ENCODE peak calls at places on chromosomes 1 and 21, in four cellular contexts. One of them, this sample, is unnamed.

GRCh38 chr1:28343405-28343804 is 14.6 kb downstream of the MED18 start:
- DNase-seq in K562: no peak
- DNase-seq in HepG2: peak
- DNase-seq in A549: no peak
- DNase-seq in this sample: no peak

GRCh38 chr1:180151508-180151907 is 3.2 kb upstream of the QSOX1 start:
- DNase-seq in HepG2: no peak
- DNase-seq in A549: peak
- DNase-seq in K562: no peak
- DNase-seq in this sample: no peak

GRCh38 chr21:38817371-38818335 is 11.9 kb downstream of the ETS2 start:
- DNase-seq in A549: no peak
- DNase-seq in HepG2: no peak
- DNase-seq in K562: no peak
- DNase-seq in this sample: no peak

GRCh38 chr1:241114699-241115233 is 242.2 kb downstream of the RGS7 start:
- DNase-seq in HepG2: no peak
- DNase-seq in A549: no peak
- DNase-seq in K562: no peak
- DNase-seq in this sample: no peak

GRCh38 chr1:157133431-157133830 is 4.8 kb downstream of the ETV3 start:
- DNase-seq in K562: no peak
- DNase-seq in A549: no peak
- DNase-seq in HepG2: no peak
- DNase-seq in this sample: no peak

GRCh38 chr1:47684964-47685762 is 247.3 kb downstream of the FOXD2 start:
- DNase-seq in K562: no peak
- DNase-seq in A549: no peak
- DNase-seq in HepG2: no peak
- DNase-seq in this sample: no peak

GRCh38 chr1:235075121-235075954 is 53.3 kb downstream of the TOMM20 start:
- DNase-seq in K562: no peak
- DNase-seq in A549: peak
- DNase-seq in HepG2: peak
- DNase-seq in this sample: no peak

GRCh38 chr1:42340093-42340492 is 5.1 kb upstream of the FOXJ3 start:
- DNase-seq in A549: peak
- DNase-seq in K562: no peak
- DNase-seq in HepG2: peak
- DNase-seq in this sample: no peak

GRCh38 chr1:35886606-35887431 is 3.8 kb downstream of the AGO1 start:
- DNase-seq in K562: peak
- DNase-seq in HepG2: peak
- DNase-seq in A549: no peak
- DNase-seq in this sample: peak

GRCh38 chr1:68046423-68046822 is 4.0 kb downstream of the DIRAS3 start:
- DNase-seq in A549: no peak
- DNase-seq in K562: no peak
- DNase-seq in HepG2: no peak
- DNase-seq in this sample: no peak

GRCh38 chr1:166978795-166979194 is 3.5 kb upstream of the ILDR2 start:
- DNase-seq in A549: no peak
- DNase-seq in K562: no peak
- DNase-seq in HepG2: no peak
- DNase-seq in this sample: no peak

GRCh38 chr1:231618588-231619256 is 7.9 kb upstream of the DISC1 start:
- DNase-seq in K562: no peak
- DNase-seq in A549: no peak
- DNase-seq in HepG2: no peak
- DNase-seq in this sample: no peak

GRCh38 chr1:213570487-213570886 is 417.3 kb upstream of the PROX1 start:
- DNase-seq in HepG2: peak
- DNase-seq in K562: no peak
- DNase-seq in A549: no peak
- DNase-seq in this sample: no peak

GRCh38 chr1:231628207-231628876 is 1.8 kb downstream of the DISC1 start:
- DNase-seq in K562: no peak
- DNase-seq in HepG2: peak
- DNase-seq in A549: no peak
- DNase-seq in this sample: no peak

GRCh38 chr1:91894036-91894761 is 8.2 kb upstream of the TGFBR3 start:
- DNase-seq in A549: no peak
- DNase-seq in K562: no peak
- DNase-seq in HepG2: no peak
- DNase-seq in this sample: no peak

GRCh38 chr1:119873166-119874025 is 22.9 kb downstream of the ADAM30 start:
- DNase-seq in K562: no peak
- DNase-seq in HepG2: no peak
- DNase-seq in A549: no peak
- DNase-seq in this sample: no peak

GRCh38 chr1:228314658-228315483 is 91.8 kb downstream of the TRIM11 start:
- DNase-seq in A549: no peak
- DNase-seq in K562: no peak
- DNase-seq in HepG2: no peak
- DNase-seq in this sample: no peak

GRCh38 chr1:197859024-197859423 is 43.4 kb upstream of the C1orf53 start:
- DNase-seq in K562: no peak
- DNase-seq in HepG2: no peak
- DNase-seq in A549: no peak
- DNase-seq in this sample: no peak
- TF ChIP-seq ESRRA in K562: no peak
- TF ChIP-seq ESRRA in HepG2: no peak
- TF ChIP-seq ESRRA in A549: no peak
- TF ChIP-seq ESRRA in this sample: no peak

GRCh38 chr1:201825245-201825644 is 3.7 kb upstream of the IPO9 start:
- DNase-seq in K562: no peak
- DNase-seq in HepG2: no peak
- DNase-seq in A549: no peak
- DNase-seq in this sample: no peak
- TF ChIP-seq ESRRA in K562: no peak
- TF ChIP-seq ESRRA in HepG2: no peak
- TF ChIP-seq ESRRA in A549: no peak
- TF ChIP-seq ESRRA in this sample: no peak

GRCh38 chr1:34156739-34157138 is 8.3 kb downstream of the CSMD2 start:
- DNase-seq in HepG2: no peak
- DNase-seq in A549: no peak
- DNase-seq in K562: peak
- DNase-seq in this sample: peak
- TF ChIP-seq ESRRA in HepG2: no peak
- TF ChIP-seq ESRRA in A549: no peak
- TF ChIP-seq ESRRA in K562: no peak
- TF ChIP-seq ESRRA in this sample: no peak

GRCh38 chr1:209784276-209785169 is at the start of gene C1orf74:
- DNase-seq in K562: peak
- DNase-seq in A549: peak
- DNase-seq in HepG2: peak
- DNase-seq in this sample: peak
- TF ChIP-seq ESRRA in K562: peak
- TF ChIP-seq ESRRA in A549: no peak
- TF ChIP-seq ESRRA in HepG2: no peak
- TF ChIP-seq ESRRA in this sample: no peak

DNA sequence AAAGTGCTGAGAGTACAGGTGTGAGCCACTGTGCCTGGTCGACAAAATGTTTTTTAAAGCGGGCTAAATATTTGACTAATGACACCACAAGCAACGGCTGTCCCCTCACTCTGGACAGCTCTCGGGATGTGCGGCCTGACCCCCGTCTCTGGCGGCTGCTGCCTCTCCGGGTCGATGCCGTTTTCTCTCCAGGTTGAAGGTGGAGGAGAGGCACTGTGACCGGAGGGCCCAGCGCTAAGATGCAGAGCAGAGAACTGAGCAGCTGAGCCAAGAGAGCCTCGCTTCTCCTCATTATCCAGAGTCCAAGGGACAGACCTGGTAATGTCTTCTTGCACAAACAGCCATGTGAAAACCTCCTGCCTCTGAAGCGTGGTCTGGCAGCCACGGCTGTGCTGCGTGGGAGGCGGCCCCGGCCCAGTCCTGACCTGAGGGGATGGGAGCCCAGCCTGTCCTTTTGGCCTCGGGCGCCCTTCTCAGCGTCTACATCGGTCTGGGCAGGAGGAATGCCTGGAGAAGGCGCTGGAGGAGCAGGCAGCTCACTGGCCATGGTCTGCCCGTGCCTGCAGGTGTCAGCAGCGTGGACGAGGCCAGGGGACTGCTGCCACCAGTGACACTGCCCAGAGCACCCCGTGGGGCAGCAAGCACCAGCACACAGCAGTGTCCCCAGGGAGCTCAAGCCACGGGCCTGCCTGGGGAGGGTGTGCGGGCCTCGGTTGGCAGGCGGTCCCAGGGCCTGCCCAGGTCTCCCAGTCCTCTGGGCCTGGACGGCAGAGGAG is 10.3 kb downstream of the MORN1 start:
- DNase-seq in K562: no peak
- DNase-seq in HepG2: no peak
- DNase-seq in A549: no peak
- DNase-seq in this sample: no peak
- TF ChIP-seq ESRRA in K562: no peak
- TF ChIP-seq ESRRA in HepG2: no peak
- TF ChIP-seq ESRRA in A549: no peak
- TF ChIP-seq ESRRA in this sample: no peak

GRCh38 chr21:35796834-35797233 is 263.5 kb downstream of the SETD4 start:
- DNase-seq in K562: no peak
- DNase-seq in A549: no peak
- DNase-seq in HepG2: no peak
- DNase-seq in this sample: no peak
- TF ChIP-seq ESRRA in K562: no peak
- TF ChIP-seq ESRRA in A549: no peak
- TF ChIP-seq ESRRA in HepG2: no peak
- TF ChIP-seq ESRRA in this sample: no peak